ENCODE peak calls at places on chromosomes 7 and 10, in seven cellular contexts. One of them, this sample, is unnamed.
A peak's percentile ranks its signal among the peaks of the same experiment; 100 is the strongest.

GRCh38 chr10:132574288-132574687 is 36.7 kb downstream of the INPP5A start:
- DNase-seq in brain microvascular endothelial cell: no peak
- DNase-seq in psoas muscle: no peak
- DNase-seq in A549: no peak
- DNase-seq in kidney epithelial cell: no peak
- DNase-seq in astrocyte: no peak
- DNase-seq in gastrocnemius medialis: no peak
- DNase-seq in this sample: no peak

GRCh38 chr7:66804001-66804400 is 63.5 kb downstream of the RABGEF1 start:
- DNase-seq in brain microvascular endothelial cell: no peak
- DNase-seq in psoas muscle: no peak
- DNase-seq in A549: no peak
- DNase-seq in kidney epithelial cell: no peak
- DNase-seq in astrocyte: peak; percentile 34
- DNase-seq in gastrocnemius medialis: no peak
- DNase-seq in this sample: peak; percentile 11

GRCh38 chr10:126702181-126702580 is 31.7 kb upstream of the C10orf90 start:
- DNase-seq in brain microvascular endothelial cell: peak; percentile 37
- DNase-seq in psoas muscle: no peak
- DNase-seq in A549: no peak
- DNase-seq in kidney epithelial cell: no peak
- DNase-seq in astrocyte: peak; percentile 75
- DNase-seq in gastrocnemius medialis: no peak
- DNase-seq in this sample: no peak

GRCh38 chr10:70267161-70267933 is 16.5 kb downstream of the NPFFR1 start:
- DNase-seq in brain microvascular endothelial cell: peak; percentile 85
- DNase-seq in psoas muscle: no peak
- DNase-seq in A549: peak; percentile 54
- DNase-seq in kidney epithelial cell: peak; percentile 92
- DNase-seq in astrocyte: peak; percentile 96
- DNase-seq in gastrocnemius medialis: peak; percentile 42
- DNase-seq in this sample: peak; percentile 90

GRCh38 chr7:87926581-87927461 is 7.2 kb upstream of the ADAM22 start:
- DNase-seq in brain microvascular endothelial cell: peak; percentile 74
- DNase-seq in psoas muscle: no peak
- DNase-seq in A549: no peak
- DNase-seq in kidney epithelial cell: peak; percentile 25
- DNase-seq in astrocyte: peak; percentile 71
- DNase-seq in gastrocnemius medialis: no peak
- DNase-seq in this sample: no peak

GRCh38 chr10:127117125-127117524 is 79.3 kb downstream of the INSYN2A start:
- DNase-seq in brain microvascular endothelial cell: peak; percentile 64
- DNase-seq in psoas muscle: peak; percentile 47
- DNase-seq in A549: peak; percentile 18
- DNase-seq in kidney epithelial cell: peak; percentile 7
- DNase-seq in astrocyte: peak; percentile 43
- DNase-seq in gastrocnemius medialis: no peak
- DNase-seq in this sample: peak; percentile 67

GRCh38 chr10:11610855-11611247 is 599 bp downstream of the USP6NL start:
- DNase-seq in brain microvascular endothelial cell: peak; percentile 23
- DNase-seq in psoas muscle: peak; percentile 36
- DNase-seq in A549: peak; percentile 40
- DNase-seq in kidney epithelial cell: no peak
- DNase-seq in astrocyte: no peak
- DNase-seq in gastrocnemius medialis: peak; percentile 13
- DNase-seq in this sample: peak; percentile 45

GRCh38 chr7:86762129-86762528 is 118.4 kb downstream of the GRM3 start:
- DNase-seq in brain microvascular endothelial cell: no peak
- DNase-seq in psoas muscle: no peak
- DNase-seq in A549: no peak
- DNase-seq in kidney epithelial cell: no peak
- DNase-seq in astrocyte: no peak
- DNase-seq in gastrocnemius medialis: no peak
- DNase-seq in this sample: no peak

GRCh38 chr10:112288526-112288925 is 5.3 kb downstream of the TECTB start:
- DNase-seq in brain microvascular endothelial cell: no peak
- DNase-seq in psoas muscle: no peak
- DNase-seq in A549: no peak
- DNase-seq in kidney epithelial cell: no peak
- DNase-seq in astrocyte: no peak
- DNase-seq in gastrocnemius medialis: no peak
- DNase-seq in this sample: no peak

GRCh38 chr10:72278668-72279393 is 5.1 kb downstream of the DDIT4 start:
- DNase-seq in brain microvascular endothelial cell: no peak
- DNase-seq in psoas muscle: no peak
- DNase-seq in A549: peak; percentile 52
- DNase-seq in kidney epithelial cell: no peak
- DNase-seq in astrocyte: no peak
- DNase-seq in gastrocnemius medialis: peak; percentile 53
- DNase-seq in this sample: no peak

GRCh38 chr10:69217119-69217754 is 2.9 kb upstream of the HKDC1 start:
- DNase-seq in brain microvascular endothelial cell: peak; percentile 59
- DNase-seq in psoas muscle: no peak
- DNase-seq in A549: peak; percentile 69
- DNase-seq in kidney epithelial cell: peak; percentile 95
- DNase-seq in astrocyte: peak; percentile 93
- DNase-seq in gastrocnemius medialis: no peak
- DNase-seq in this sample: peak; percentile 95

GRCh38 chr10:20771053-20771452 is 126.1 kb downstream of the NEBL start:
- DNase-seq in brain microvascular endothelial cell: no peak
- DNase-seq in psoas muscle: no peak
- DNase-seq in A549: no peak
- DNase-seq in kidney epithelial cell: no peak
- DNase-seq in astrocyte: no peak
- DNase-seq in gastrocnemius medialis: no peak
- DNase-seq in this sample: no peak

GRCh38 chr7:98116656-98117461 is 10.2 kb downstream of the LMTK2 start:
- DNase-seq in brain microvascular endothelial cell: peak; percentile 43
- DNase-seq in psoas muscle: no peak
- DNase-seq in A549: peak; percentile 49
- DNase-seq in kidney epithelial cell: no peak
- DNase-seq in astrocyte: peak; percentile 35
- DNase-seq in gastrocnemius medialis: no peak
- DNase-seq in this sample: no peak

GRCh38 chr7:66537876-66538275 is 90.8 kb upstream of the KCTD7 start:
- DNase-seq in brain microvascular endothelial cell: no peak
- DNase-seq in psoas muscle: no peak
- DNase-seq in A549: no peak
- DNase-seq in kidney epithelial cell: no peak
- DNase-seq in astrocyte: no peak
- DNase-seq in gastrocnemius medialis: no peak
- DNase-seq in this sample: no peak

GRCh38 chr10:72597897-72598296 is 28.0 kb downstream of the MICU1 start:
- DNase-seq in brain microvascular endothelial cell: no peak
- DNase-seq in psoas muscle: no peak
- DNase-seq in A549: no peak
- DNase-seq in kidney epithelial cell: no peak
- DNase-seq in astrocyte: peak; percentile 73
- DNase-seq in gastrocnemius medialis: no peak
- DNase-seq in this sample: peak; percentile 17

GRCh38 chr7:81367335-81367801 is 402.5 kb downstream of the HGF start:
- DNase-seq in brain microvascular endothelial cell: no peak
- DNase-seq in psoas muscle: peak; percentile 32
- DNase-seq in A549: no peak
- DNase-seq in kidney epithelial cell: no peak
- DNase-seq in astrocyte: peak; percentile 67
- DNase-seq in gastrocnemius medialis: peak; percentile 29
- DNase-seq in this sample: peak; percentile 100

DNA sequence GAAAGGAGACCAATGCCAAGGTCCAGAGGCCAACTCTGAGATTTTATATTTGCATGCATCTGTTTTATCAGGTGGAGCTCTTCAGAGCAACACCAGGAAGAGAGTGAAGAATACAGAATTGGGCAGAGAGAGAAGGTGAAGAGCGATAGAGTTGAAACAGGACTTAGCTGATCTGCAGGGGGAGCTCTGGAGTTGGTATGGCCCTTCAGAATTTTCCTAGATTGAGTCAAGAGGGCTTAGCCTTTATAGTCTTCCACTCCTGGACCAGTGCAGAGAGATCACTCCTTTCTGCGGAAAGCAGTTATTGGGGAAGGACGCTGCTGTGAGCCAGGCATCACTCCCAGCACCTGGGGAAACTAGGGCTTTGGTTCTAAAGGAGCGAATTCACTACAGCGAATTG is 105.0 kb upstream of the DGKB start:
- DNase-seq in brain microvascular endothelial cell: no peak
- DNase-seq in psoas muscle: no peak
- DNase-seq in A549: peak; percentile 22
- DNase-seq in kidney epithelial cell: no peak
- DNase-seq in astrocyte: no peak
- DNase-seq in gastrocnemius medialis: no peak
- DNase-seq in this sample: peak; percentile 5
- TF ChIP-seq CTCF in brain microvascular endothelial cell: peak; percentile 61
- TF ChIP-seq CTCF in psoas muscle: no peak
- TF ChIP-seq CTCF in A549: peak; percentile 16
- TF ChIP-seq CTCF in kidney epithelial cell: peak; percentile 59
- TF ChIP-seq CTCF in astrocyte: peak; percentile 9
- TF ChIP-seq CTCF in gastrocnemius medialis: no peak
- TF ChIP-seq CTCF in this sample: peak; percentile 37

GRCh38 chr7:143360788-143361551 is 1.5 kb downstream of the FAM131B start:
- DNase-seq in brain microvascular endothelial cell: no peak
- DNase-seq in psoas muscle: no peak
- DNase-seq in A549: no peak
- DNase-seq in kidney epithelial cell: no peak
- DNase-seq in astrocyte: no peak
- DNase-seq in gastrocnemius medialis: no peak
- DNase-seq in this sample: no peak

GRCh38 chr7:143361552-143362125 is 874 bp downstream of the FAM131B start:
- DNase-seq in brain microvascular endothelial cell: no peak
- DNase-seq in psoas muscle: no peak
- DNase-seq in A549: no peak
- DNase-seq in kidney epithelial cell: no peak
- DNase-seq in astrocyte: no peak
- DNase-seq in gastrocnemius medialis: no peak
- DNase-seq in this sample: no peak

GRCh38 chr7:143359769-143360168 is 2.7 kb downstream of the FAM131B start:
- DNase-seq in brain microvascular endothelial cell: no peak
- DNase-seq in psoas muscle: no peak
- DNase-seq in A549: no peak
- DNase-seq in kidney epithelial cell: no peak
- DNase-seq in astrocyte: no peak
- DNase-seq in gastrocnemius medialis: no peak
- DNase-seq in this sample: no peak

GRCh38 chr7:143362126-143362961 is at the start of gene FAM131B:
- DNase-seq in brain microvascular endothelial cell: no peak
- DNase-seq in psoas muscle: no peak
- DNase-seq in A549: no peak
- DNase-seq in kidney epithelial cell: no peak
- DNase-seq in astrocyte: no peak
- DNase-seq in gastrocnemius medialis: no peak
- DNase-seq in this sample: no peak

GRCh38 chr7:143363011-143363937 is 761 bp upstream of the FAM131B start:
- DNase-seq in brain microvascular endothelial cell: no peak
- DNase-seq in psoas muscle: no peak
- DNase-seq in A549: no peak
- DNase-seq in kidney epithelial cell: no peak
- DNase-seq in astrocyte: no peak
- DNase-seq in gastrocnemius medialis: no peak
- DNase-seq in this sample: no peak
- H3K4me3 ChIP-seq in brain microvascular endothelial cell: peak overlapping the region; percentile 24
- H3K4me3 ChIP-seq in psoas muscle: peak overlapping the region; percentile 69
- H3K4me3 ChIP-seq in A549: peak overlapping the region; percentile 54
- H3K4me3 ChIP-seq in kidney epithelial cell: no peak overlapping the region
- H3K4me3 ChIP-seq in astrocyte: peak overlapping the region; percentile 39
- H3K4me3 ChIP-seq in gastrocnemius medialis: peak overlapping the region; percentile 34
- H3K4me3 ChIP-seq in this sample: peak overlapping the region; percentile 9

GRCh38 chr7:132899833-132900232 is 182.1 kb downstream of the CHCHD3 start:
- DNase-seq in brain microvascular endothelial cell: no peak
- DNase-seq in psoas muscle: no peak
- DNase-seq in A549: peak; percentile 13
- DNase-seq in kidney epithelial cell: no peak
- DNase-seq in astrocyte: no peak
- DNase-seq in gastrocnemius medialis: no peak
- DNase-seq in this sample: no peak
- TF ChIP-seq CTCF in brain microvascular endothelial cell: peak; percentile 18
- TF ChIP-seq CTCF in psoas muscle: no peak
- TF ChIP-seq CTCF in A549: peak; percentile 14
- TF ChIP-seq CTCF in kidney epithelial cell: no peak
- TF ChIP-seq CTCF in astrocyte: no peak
- TF ChIP-seq CTCF in gastrocnemius medialis: no peak
- TF ChIP-seq CTCF in this sample: no peak

GRCh38 chr7:15686209-15686956 is at the start of gene MEOX2:
- DNase-seq in brain microvascular endothelial cell: peak; percentile 29
- DNase-seq in psoas muscle: peak; percentile 85
- DNase-seq in A549: peak; percentile 10
- DNase-seq in kidney epithelial cell: no peak
- DNase-seq in astrocyte: peak; percentile 12
- DNase-seq in gastrocnemius medialis: peak; percentile 75
- DNase-seq in this sample: peak; percentile 70
- H3K4me3 ChIP-seq in brain microvascular endothelial cell: peak within 1 kb of the TSS; percentile 51
- H3K4me3 ChIP-seq in psoas muscle: peak within 1 kb of the TSS; percentile 71
- H3K4me3 ChIP-seq in A549: peak within 1 kb of the TSS; percentile 28
- H3K4me3 ChIP-seq in kidney epithelial cell: peak within 1 kb of the TSS; percentile 27
- H3K4me3 ChIP-seq in astrocyte: peak within 1 kb of the TSS; percentile 41
- H3K4me3 ChIP-seq in gastrocnemius medialis: peak within 1 kb of the TSS; percentile 64
- H3K4me3 ChIP-seq in this sample: peak within 1 kb of the TSS; percentile 64

GRCh38 chr7:31059551-31059950 is 7.4 kb downstream of the ADCYAP1R1 start:
- DNase-seq in brain microvascular endothelial cell: no peak
- DNase-seq in psoas muscle: no peak
- DNase-seq in A549: peak; percentile 8
- DNase-seq in kidney epithelial cell: no peak
- DNase-seq in astrocyte: no peak
- DNase-seq in gastrocnemius medialis: no peak
- DNase-seq in this sample: no peak
- TF ChIP-seq CTCF in brain microvascular endothelial cell: peak; percentile 24
- TF ChIP-seq CTCF in psoas muscle: no peak
- TF ChIP-seq CTCF in A549: no peak
- TF ChIP-seq CTCF in kidney epithelial cell: peak; percentile 6
- TF ChIP-seq CTCF in astrocyte: no peak
- TF ChIP-seq CTCF in gastrocnemius medialis: no peak
- TF ChIP-seq CTCF in this sample: no peak

GRCh38 chr7:64879800-64880199 is 23.3 kb upstream of the ZNF273 start:
- DNase-seq in brain microvascular endothelial cell: no peak
- DNase-seq in psoas muscle: no peak
- DNase-seq in A549: no peak
- DNase-seq in kidney epithelial cell: no peak
- DNase-seq in astrocyte: no peak
- DNase-seq in gastrocnemius medialis: no peak
- DNase-seq in this sample: no peak

GRCh38 chr7:64876792-64877713 is 26.0 kb upstream of the ZNF273 start:
- DNase-seq in brain microvascular endothelial cell: peak; percentile 20
- DNase-seq in psoas muscle: peak; percentile 68
- DNase-seq in A549: no peak
- DNase-seq in kidney epithelial cell: no peak
- DNase-seq in astrocyte: no peak
- DNase-seq in gastrocnemius medialis: no peak
- DNase-seq in this sample: no peak

GRCh38 chr7:64879097-64879730 is 23.9 kb upstream of the ZNF273 start:
- DNase-seq in brain microvascular endothelial cell: no peak
- DNase-seq in psoas muscle: no peak
- DNase-seq in A549: no peak
- DNase-seq in kidney epithelial cell: no peak
- DNase-seq in astrocyte: no peak
- DNase-seq in gastrocnemius medialis: no peak
- DNase-seq in this sample: no peak

GRCh38 chr7:64878684-64879083 is 24.4 kb upstream of the ZNF273 start:
- DNase-seq in brain microvascular endothelial cell: no peak
- DNase-seq in psoas muscle: no peak
- DNase-seq in A549: no peak
- DNase-seq in kidney epithelial cell: no peak
- DNase-seq in astrocyte: no peak
- DNase-seq in gastrocnemius medialis: no peak
- DNase-seq in this sample: no peak

GRCh38 chr7:64877714-64878610 is 25.1 kb upstream of the ZNF273 start:
- DNase-seq in brain microvascular endothelial cell: no peak
- DNase-seq in psoas muscle: no peak
- DNase-seq in A549: no peak
- DNase-seq in kidney epithelial cell: no peak
- DNase-seq in astrocyte: no peak
- DNase-seq in gastrocnemius medialis: no peak
- DNase-seq in this sample: no peak
- H3K4me3 ChIP-seq in brain microvascular endothelial cell: peak overlapping the region; percentile 15
- H3K4me3 ChIP-seq in psoas muscle: peak overlapping the region; percentile 60
- H3K4me3 ChIP-seq in A549: no peak overlapping the region
- H3K4me3 ChIP-seq in kidney epithelial cell: peak overlapping the region; percentile 28
- H3K4me3 ChIP-seq in astrocyte: peak overlapping the region; percentile 15
- H3K4me3 ChIP-seq in gastrocnemius medialis: no peak overlapping the region
- H3K4me3 ChIP-seq in this sample: no peak overlapping the region